ENCODE peak calls at places on chromosome 17, in eight cellular contexts. T is PC-3, H is right atrium auricular region, B is H9, W is colonic mucosa, N is heart right ventricle, K is psoas muscle, A is breast epithelium. J is an unnamed sample. For H3K4me1, the result is how much of the 10 kb centered on the place peaks cover.

GRCh38 chr17:2020721-2021120 is 4.4 kb downstream of the RTN4RL1 start:
- DNase-seq in T (no peak), H (no peak), B (no peak), W (no peak), N (no peak), K (no peak), A (no peak), J (no peak)

GRCh38 chr17:2755941-2756724 is 6.7 kb upstream of the CCDC92B start:
- DNase-seq in T (no peak), H (no peak), B (peak), W (no peak), N (no peak), K (no peak), A (no peak), J (no peak)

GRCh38 chr17:4332296-4332970 is 34.0 kb downstream of the UBE2G1 start:
- DNase-seq in T (peak), H (no peak), B (no peak), W (no peak), N (no peak), K (no peak), A (no peak), J (no peak)

GRCh38 chr17:2610640-2611175 is 17.3 kb downstream of the PAFAH1B1 start:
- DNase-seq in T (no peak), H (no peak), B (no peak), W (no peak), N (no peak), K (no peak), A (no peak), J (no peak)

GRCh38 chr17:51650202-51650601 is 389.9 kb downstream of the UTP18 start:
- DNase-seq in T (no peak), H (no peak), B (no peak), W (no peak), N (no peak), K (no peak), A (no peak), J (no peak)

GRCh38 chr17:67517335-67517734 is 140.3 kb downstream of the PITPNC1 start:
- DNase-seq in T (no peak), H (no peak), B (no peak), W (no peak), N (no peak), K (no peak), A (no peak), J (no peak)

GRCh38 chr17:17111401-17112393 is 69.4 kb downstream of the MPRIP start:
- DNase-seq in T (no peak), H (no peak), B (no peak), W (no peak), N (no peak), K (no peak), A (no peak), J (no peak)

GRCh38 chr17:47934856-47935255 is 6.5 kb upstream of the PNPO start:
- DNase-seq in T (peak), H (no peak), B (no peak), W (no peak), N (no peak), K (no peak), A (no peak), J (no peak)

GRCh38 chr17:63150994-63151464 is 185.0 kb downstream of the TANC2 start:
- DNase-seq in T (no peak), H (no peak), B (no peak), W (no peak), N (no peak), K (no peak), A (no peak), J (no peak)

GRCh38 chr17:48542114-48542955 is 2.6 kb downstream of the HOXB2 start:
- DNase-seq in T (no peak), H (no peak), B (no peak), W (no peak), N (peak), K (no peak), A (no peak), J (no peak)

GRCh38 chr17:60330731-60331130 is 61.2 kb downstream of the USP32 start:
- DNase-seq in T (no peak), H (no peak), B (no peak), W (no peak), N (no peak), K (no peak), A (no peak), J (no peak)

GRCh38 chr17:521561-522325 is 169.1 kb upstream of the RPH3AL start:
- DNase-seq in T (no peak), H (no peak), B (no peak), W (no peak), N (no peak), K (no peak), A (no peak), J (no peak)

GRCh38 chr17:53949473-53950090 is 126.9 kb downstream of the KIF2B start:
- DNase-seq in T (no peak), H (no peak), B (no peak), W (no peak), N (no peak), K (no peak), A (no peak), J (no peak)

GRCh38 chr17:49200423-49201083 is 9.8 kb downstream of the GNGT2 start:
- DNase-seq in T (no peak), H (no peak), B (no peak), W (no peak), N (no peak), K (no peak), A (no peak), J (no peak)

GRCh38 chr17:27793168-27793905 is 7.0 kb downstream of the NOS2 start:
- DNase-seq in T (no peak), H (no peak), B (peak), W (peak), N (peak), K (peak), A (no peak), J (no peak)

DNA sequence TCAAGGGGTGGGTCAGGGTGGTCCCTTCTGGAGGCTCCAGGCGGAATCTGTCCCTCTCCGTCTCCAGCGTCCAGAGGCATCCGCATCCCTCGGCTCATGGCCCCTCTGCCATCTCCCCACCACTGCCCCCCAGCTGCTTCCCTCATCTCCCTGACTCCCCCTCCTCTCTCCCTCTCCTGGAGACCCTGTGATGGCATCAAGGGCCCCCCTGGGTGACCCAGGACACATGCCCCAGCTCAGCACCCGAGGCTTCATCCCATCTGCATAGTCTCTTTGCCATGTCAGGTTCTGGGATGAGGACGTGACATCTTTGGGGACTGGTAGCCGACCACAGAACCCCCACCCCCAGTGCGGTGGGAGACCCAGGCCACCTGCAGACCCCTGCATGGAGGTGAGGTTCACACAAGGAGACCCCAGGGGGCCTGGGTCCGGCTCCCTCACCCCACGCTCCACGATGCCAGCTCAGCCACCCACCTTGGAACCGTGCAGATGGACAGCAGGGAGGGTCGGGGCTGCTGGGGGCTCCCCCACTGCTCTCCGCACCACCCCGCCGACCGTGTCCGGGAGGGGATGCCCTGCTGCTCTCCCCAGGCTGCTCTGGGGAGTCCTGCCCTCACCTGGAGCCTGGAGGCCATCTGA is 3.8 kb downstream of the SECTM1 start:
- DNase-seq in T (no peak), H (no peak), B (no peak), W (no peak), N (no peak), K (no peak), A (no peak), J (no peak)
- H3K4me1 ChIP-seq in T (under half), H (under half), B (under half), W (under half), N (under half), K (under half), A (under half), J (under half)

GRCh38 chr17:31715436-31715835 is 143.6 kb downstream of the COPRS start:
- DNase-seq in T (no peak), H (no peak), B (no peak), W (no peak), N (no peak), K (no peak), A (no peak), J (no peak)
- H3K4me1 ChIP-seq in T (under half), H (under half), B (under half), W (under half), N (under half), K (under half), A (under half), J (under half)

GRCh38 chr17:77474292-77474988 is 333.7 kb downstream of the SEC14L1 start:
- DNase-seq in T (no peak), H (no peak), B (no peak), W (no peak), N (peak), K (no peak), A (no peak), J (no peak)
- H3K4me1 ChIP-seq in T (half or more), H (half or more), B (under half), W (under half), N (half or more), K (half or more), A (half or more), J (half or more)

GRCh38 chr17:73551756-73552155 is 92.5 kb downstream of the SDK2 start:
- DNase-seq in T (no peak), H (no peak), B (peak), W (no peak), N (no peak), K (no peak), A (no peak), J (no peak)

GRCh38 chr17:73551144-73551543 is 93.1 kb downstream of the SDK2 start:
- DNase-seq in T (no peak), H (no peak), B (no peak), W (no peak), N (no peak), K (no peak), A (no peak), J (no peak)

GRCh38 chr17:73548620-73549311 is 95.5 kb downstream of the SDK2 start:
- DNase-seq in T (no peak), H (no peak), B (no peak), W (no peak), N (no peak), K (no peak), A (no peak), J (no peak)

GRCh38 chr17:73550561-73550960 is 93.7 kb downstream of the SDK2 start:
- DNase-seq in T (no peak), H (no peak), B (no peak), W (no peak), N (no peak), K (no peak), A (no peak), J (no peak)

DNA sequence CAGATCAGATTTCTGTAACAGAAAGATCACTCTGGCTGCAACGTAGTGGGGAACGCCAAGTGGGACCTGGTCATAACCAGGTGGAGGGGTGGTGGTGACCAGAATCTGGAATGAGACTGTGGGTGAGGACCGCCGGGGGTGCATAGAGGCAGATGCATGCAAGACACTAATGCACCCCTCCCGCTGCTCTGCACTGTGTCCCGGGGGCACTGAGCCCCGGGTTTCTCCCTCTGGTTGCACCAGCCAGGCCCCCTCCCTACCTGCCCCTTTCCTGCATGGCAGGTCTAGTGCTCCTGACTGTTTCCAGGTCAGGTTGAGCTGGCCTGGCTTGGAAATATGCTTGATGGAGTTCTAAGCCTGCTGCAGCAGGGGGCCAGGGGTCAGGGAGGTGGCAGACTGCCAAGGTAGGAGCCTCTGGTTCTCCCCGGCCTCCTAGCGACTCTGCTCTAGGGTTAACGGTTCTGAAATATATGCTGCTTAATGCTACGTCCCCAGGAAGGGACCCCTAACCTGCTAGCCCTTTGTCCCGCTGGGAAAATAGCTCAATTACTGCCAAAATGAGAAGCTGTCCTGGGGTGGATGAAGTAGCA is 94.3 kb downstream of the SDK2 start:
- DNase-seq in T (no peak), H (no peak), B (no peak), W (no peak), N (no peak), K (no peak), A (no peak), J (no peak)
- H3K4me1 ChIP-seq in T (under half), H (under half), B (under half), W (under half), N (under half), K (under half), A (under half), J (under half)

GRCh38 chr17:61645898-61646297 is 54.9 kb upstream of the NACA2 start:
- DNase-seq in T (no peak), H (no peak), B (no peak), W (no peak), N (no peak), K (no peak), A (no peak), J (no peak)

GRCh38 chr17:61646482-61646881 is 55.5 kb upstream of the NACA2 start:
- DNase-seq in T (no peak), H (no peak), B (no peak), W (no peak), N (no peak), K (no peak), A (no peak), J (no peak)

GRCh38 chr17:61650749-61651148 is 59.7 kb upstream of the NACA2 start:
- DNase-seq in T (no peak), H (no peak), B (no peak), W (no peak), N (no peak), K (no peak), A (no peak), J (no peak)

GRCh38 chr17:61647044-61647443 is 56.0 kb upstream of the NACA2 start:
- DNase-seq in T (peak), H (no peak), B (no peak), W (no peak), N (no peak), K (no peak), A (no peak), J (no peak)

GRCh38 chr17:61648587-61648986 is 57.6 kb upstream of the NACA2 start:
- DNase-seq in T (no peak), H (no peak), B (no peak), W (no peak), N (no peak), K (no peak), A (no peak), J (no peak)
- H3K4me1 ChIP-seq in T (under half), H (under half), B (under half), W (under half), N (under half), K (under half), A (under half), J (under half)

GRCh38 chr17:34255381-34255732 is 272 bp downstream of the CCL2 start:
- DNase-seq in T (no peak), H (no peak), B (no peak), W (no peak), N (no peak), K (no peak), A (no peak), J (no peak)

GRCh38 chr17:34254651-34255380 is at the start of gene CCL2:
- DNase-seq in T (no peak), H (peak), B (peak), W (peak), N (peak), K (peak), A (peak), J (peak)

GRCh38 chr17:34252890-34253525 is 2.1 kb upstream of the CCL2 start:
- DNase-seq in T (no peak), H (no peak), B (no peak), W (no peak), N (no peak), K (no peak), A (no peak), J (no peak)

GRCh38 chr17:34255841-34256240 is 756 bp downstream of the CCL2 start:
- DNase-seq in T (no peak), H (no peak), B (no peak), W (no peak), N (no peak), K (no peak), A (no peak), J (no peak)

DNA sequence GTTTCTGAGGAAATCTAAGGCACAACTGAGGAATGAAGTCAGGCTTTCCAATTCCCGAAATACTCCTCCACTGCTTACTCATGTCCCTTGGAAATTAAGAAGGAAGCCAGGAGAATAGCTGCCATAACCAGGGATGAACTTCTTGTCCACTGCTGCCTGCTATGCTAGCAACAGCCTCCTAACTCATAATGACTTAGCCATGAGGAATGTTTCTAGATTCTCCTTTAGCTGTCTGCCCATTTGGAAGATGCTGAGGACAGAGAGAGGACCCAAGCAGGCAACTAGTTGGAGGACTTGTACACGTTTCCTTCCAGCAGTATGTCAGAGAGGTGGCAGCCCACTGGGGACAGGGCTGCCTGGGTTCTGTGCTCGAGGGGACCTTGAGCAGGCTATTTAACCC is 939 bp upstream of the CCL2 start:
- DNase-seq in T (no peak), H (no peak), B (no peak), W (no peak), N (no peak), K (no peak), A (no peak), J (no peak)
- H3K4me1 ChIP-seq in T (under half), H (half or more), B (under half), W (under half), N (half or more), K (under half), A (under half), J (half or more)

GRCh38 chr17:29847118-29847517 is 82.9 kb downstream of the SSH2 start:
- DNase-seq in T (no peak), H (no peak), B (no peak), W (no peak), N (no peak), K (no peak), A (no peak), J (no peak)
- H3K4me1 ChIP-seq in T (under half), H (under half), B (under half), W (under half), N (under half), K (under half), A (under half), J (under half)

GRCh38 chr17:50542795-50543774 is 3.9 kb upstream of the SPATA20 start:
- DNase-seq in T (peak), H (no peak), B (no peak), W (peak), N (peak), K (no peak), A (peak), J (no peak)

GRCh38 chr17:50541916-50542688 is 4.9 kb upstream of the SPATA20 start:
- DNase-seq in T (peak), H (peak), B (peak), W (peak), N (peak), K (peak), A (peak), J (no peak)

GRCh38 chr17:50540485-50541401 is 6.2 kb upstream of the SPATA20 start:
- DNase-seq in T (no peak), H (no peak), B (no peak), W (peak), N (no peak), K (no peak), A (no peak), J (no peak)

GRCh38 chr17:50539762-50540440 is 7.1 kb upstream of the SPATA20 start:
- DNase-seq in T (no peak), H (no peak), B (peak), W (peak), N (no peak), K (no peak), A (peak), J (no peak)

DNA sequence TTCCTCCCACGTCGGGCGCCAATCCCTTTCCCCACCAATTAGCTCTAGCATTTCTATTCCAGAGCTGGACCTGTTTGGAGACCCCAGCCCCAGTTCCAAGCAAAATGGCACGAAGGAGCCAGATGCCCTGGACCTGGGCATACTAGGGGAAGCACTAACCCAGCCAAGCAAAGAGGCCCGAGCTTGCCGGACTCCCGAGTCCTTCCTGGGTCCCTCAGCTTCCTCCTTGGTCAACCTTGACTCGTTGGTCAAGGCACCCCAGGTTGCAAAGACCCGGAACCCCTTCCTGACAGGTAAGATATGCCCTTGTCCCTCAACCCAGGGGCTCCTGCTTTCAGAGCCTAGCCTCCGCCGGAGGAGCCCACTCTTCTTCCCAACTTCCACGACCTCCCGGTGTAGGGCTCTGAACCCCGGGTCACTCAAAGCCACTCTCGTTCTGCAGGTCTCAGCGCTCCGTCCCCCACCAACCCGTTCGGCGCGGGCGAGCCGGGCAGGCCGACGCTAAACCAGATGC is 5.5 kb upstream of the SPATA20 start:
- DNase-seq in T (no peak), H (no peak), B (no peak), W (no peak), N (no peak), K (no peak), A (no peak), J (no peak)
- H3K4me1 ChIP-seq in T (under half), H (under half), B (under half), W (under half), N (under half), K (under half), A (under half), J (under half)

DNA sequence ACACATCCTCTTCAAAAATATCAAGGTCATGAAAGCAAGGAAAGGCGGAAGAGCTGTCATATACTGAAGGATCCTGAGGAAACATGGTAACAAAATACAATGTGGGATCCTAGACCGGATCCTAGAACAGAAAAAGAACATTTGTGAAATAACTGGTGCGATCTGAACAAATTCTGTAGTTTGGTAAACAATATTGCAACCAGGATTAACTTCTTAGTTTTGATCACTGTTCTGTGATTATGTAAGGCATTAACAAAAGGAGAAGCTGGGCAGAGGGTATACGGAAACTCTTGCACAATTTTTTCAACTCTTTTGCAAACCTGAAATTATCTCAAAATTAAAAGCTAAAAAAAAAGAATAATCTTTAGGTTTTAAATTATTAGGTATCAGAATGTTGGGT is 109.7 kb downstream of the TRIM37 start:
- DNase-seq in T (no peak), H (no peak), B (no peak), W (no peak), N (no peak), K (no peak), A (no peak), J (no peak)
- H3K4me1 ChIP-seq in T (under half), H (under half), B (under half), W (under half), N (under half), K (under half), A (under half), J (under half)